ENCODE peak calls at places on chromosomes 1 and 21, in ten cellular contexts. P is upper lobe of right lung, E is fibroblast of lung, W is body of pancreas, R is astrocyte of the cerebellum, O is lung, B is right lobe of liver, I is uterus, N is sigmoid colon, M is A549. T is an unnamed sample.

GRCh38 chr1:151199860-151200581 is 1.7 kb downstream of the PIP5K1A start:
- DNase-seq in P (no peak), E (peak), W (no peak), R (peak), O (no peak), B (no peak), I (peak), N (peak), M (peak), T (peak)

GRCh38 chr1:244349581-244350001 is 102.1 kb downstream of the ADSS2 start:
- DNase-seq in P (no peak), E (no peak), W (no peak), R (no peak), O (no peak), B (no peak), I (no peak), N (no peak), M (no peak), T (peak)

GRCh38 chr1:72283204-72284083 is 1.1 kb upstream of the NEGR1 start:
- DNase-seq in P (peak), E (peak), W (peak), R (peak), O (peak), B (peak), I (peak), N (peak), M (no peak), T (peak)

GRCh38 chr1:75423616-75424015 is 187.3 kb downstream of the SLC44A5 start:
- DNase-seq in P (no peak), E (no peak), W (no peak), R (no peak), O (no peak), B (no peak), I (no peak), N (no peak), M (no peak), T (no peak)

GRCh38 chr1:181139631-181140051 is 51.1 kb downstream of the IER5 start:
- DNase-seq in P (no peak), E (peak), W (no peak), R (no peak), O (no peak), B (no peak), I (no peak), N (peak), M (no peak), T (peak)

GRCh38 chr1:171245458-171246064 is 2.7 kb upstream of the FMO1 start:
- DNase-seq in P (no peak), E (peak), W (peak), R (no peak), O (no peak), B (peak), I (no peak), N (no peak), M (peak), T (peak)

GRCh38 chr1:23362218-23362713 is 7.4 kb downstream of the ZNF436 start:
- DNase-seq in P (no peak), E (no peak), W (no peak), R (no peak), O (no peak), B (no peak), I (no peak), N (no peak), M (no peak), T (no peak)

GRCh38 chr1:228900993-228901392 is 165.7 kb downstream of the RHOU start:
- DNase-seq in P (no peak), E (no peak), W (no peak), R (no peak), O (no peak), B (no peak), I (no peak), N (no peak), M (no peak), T (no peak)

GRCh38 chr21:45836268-45836655 is 145.3 kb upstream of the COL6A1 start:
- DNase-seq in P (no peak), E (peak), W (no peak), R (no peak), O (no peak), B (no peak), I (no peak), N (no peak), M (no peak), T (no peak)

GRCh38 chr1:19210772-19211549 is 895 bp upstream of the UBR4 start:
- DNase-seq in P (no peak), E (peak), W (no peak), R (no peak), O (no peak), B (no peak), I (no peak), N (no peak), M (no peak), T (peak)

GRCh38 chr21:42315296-42315891 is at the start of gene TFF3:
- DNase-seq in P (peak), E (no peak), W (peak), R (no peak), O (no peak), B (no peak), I (peak), N (no peak), M (no peak), T (no peak)

GRCh38 chr21:38241029-38241740 is 15.6 kb upstream of the KCNJ15 start:
- DNase-seq in P (no peak), E (no peak), W (peak), R (peak), O (no peak), B (no peak), I (no peak), N (no peak), M (no peak), T (no peak)

GRCh38 chr1:236143104-236143948 is 987 bp downstream of the GPR137B start:
- DNase-seq in P (no peak), E (peak), W (no peak), R (no peak), O (no peak), B (no peak), I (peak), N (no peak), M (no peak), T (peak)

GRCh38 chr21:14545906-14546480 is at the start of gene SAMSN1:
- DNase-seq in P (no peak), E (no peak), W (peak), R (no peak), O (no peak), B (no peak), I (no peak), N (peak), M (no peak), T (no peak)

GRCh38 chr21:41954654-41955499 is 1.1 kb upstream of the C2CD2 start:
- DNase-seq in P (no peak), E (no peak), W (no peak), R (no peak), O (no peak), B (no peak), I (no peak), N (no peak), M (no peak), T (no peak)

GRCh38 chr1:109923131-109923945 is 12.7 kb downstream of the CSF1 start:
- DNase-seq in P (no peak), E (no peak), W (peak), R (no peak), O (no peak), B (no peak), I (no peak), N (no peak), M (no peak), T (no peak)

GRCh38 chr21:27519357-27519756 is 552.5 kb upstream of the ADAMTS5 start:
- DNase-seq in P (no peak), E (peak), W (no peak), R (peak), O (no peak), B (no peak), I (no peak), N (no peak), M (no peak), T (peak)

GRCh38 chr1:101121975-101122374 is 96.4 kb upstream of the DPH5 start:
- DNase-seq in P (no peak), E (no peak), W (no peak), R (no peak), O (no peak), B (no peak), I (no peak), N (no peak), M (no peak), T (no peak)

GRCh38 chr1:25065246-25066238 is 135.5 kb upstream of the RUNX3 start:
- DNase-seq in P (peak), E (peak), W (no peak), R (peak), O (no peak), B (no peak), I (no peak), N (peak), M (no peak), T (peak)

GRCh38 chr1:109425902-109426277 is 358 bp downstream of the PSMA5 start:
- DNase-seq in P (no peak), E (peak), W (peak), R (no peak), O (peak), B (peak), I (no peak), N (peak), M (peak), T (peak)

GRCh38 chr1:5847013-5847654 is 145.1 kb downstream of the NPHP4 start:
- DNase-seq in P (no peak), E (peak), W (no peak), R (peak), O (no peak), B (no peak), I (no peak), N (no peak), M (no peak), T (no peak)

GRCh38 chr1:24236170-24237045 is 49.3 kb upstream of the IFNLR1 start:
- DNase-seq in P (no peak), E (peak), W (peak), R (peak), O (peak), B (peak), I (peak), N (no peak), M (peak), T (peak)

GRCh38 chr1:24202987-24203386 is 15.9 kb upstream of the IFNLR1 start:
- DNase-seq in P (no peak), E (no peak), W (no peak), R (no peak), O (no peak), B (no peak), I (no peak), N (no peak), M (no peak), T (no peak)

GRCh38 chr1:156627313-156627880 is 8.2 kb downstream of the HAPLN2 start:
- DNase-seq in P (no peak), E (peak), W (peak), R (no peak), O (no peak), B (no peak), I (no peak), N (no peak), M (peak), T (peak)

GRCh38 chr1:147723691-147724323 is 36.6 kb downstream of the GJA5 start:
- DNase-seq in P (peak), E (peak), W (peak), R (no peak), O (peak), B (no peak), I (peak), N (no peak), M (peak), T (peak)

GRCh38 chr1:204870165-204870912 is at the start of gene NFASC:
- DNase-seq in P (no peak), E (no peak), W (no peak), R (no peak), O (no peak), B (no peak), I (no peak), N (peak), M (no peak), T (no peak)

GRCh38 chr21:41751621-41752020 is 15.2 kb downstream of the RIPK4 start:
- DNase-seq in P (peak), E (no peak), W (peak), R (no peak), O (peak), B (no peak), I (no peak), N (no peak), M (no peak), T (no peak)

GRCh38 chr1:66271904-66272254 is 262.1 kb upstream of the SGIP1 start:
- DNase-seq in P (peak), E (peak), W (peak), R (no peak), O (no peak), B (peak), I (peak), N (peak), M (peak), T (peak)

GRCh38 chr1:17315542-17316130 is 7.6 kb downstream of the PADI4 start:
- DNase-seq in P (peak), E (no peak), W (no peak), R (no peak), O (no peak), B (peak), I (no peak), N (peak), M (no peak), T (no peak)

GRCh38 chr1:38004284-38005101 is 821 bp downstream of the FHL3 start:
- DNase-seq in P (peak), E (no peak), W (no peak), R (no peak), O (no peak), B (no peak), I (no peak), N (no peak), M (no peak), T (no peak)

GRCh38 chr21:34938079-34938764 is 110.9 kb downstream of the RUNX1 start:
- DNase-seq in P (no peak), E (no peak), W (no peak), R (no peak), O (no peak), B (no peak), I (no peak), N (no peak), M (no peak), T (no peak)

GRCh38 chr1:197314672-197315071 is 46.6 kb downstream of the CRB1 start:
- DNase-seq in P (no peak), E (no peak), W (no peak), R (no peak), O (no peak), B (no peak), I (no peak), N (no peak), M (no peak), T (no peak)

GRCh38 chr21:34801519-34802132 is 132.8 kb downstream of the CLIC6 start:
- DNase-seq in P (no peak), E (peak), W (no peak), R (no peak), O (no peak), B (no peak), I (no peak), N (no peak), M (peak), T (no peak)

GRCh38 chr1:3417082-3417728 is 37.3 kb upstream of the ARHGEF16 start:
- DNase-seq in P (no peak), E (no peak), W (no peak), R (no peak), O (no peak), B (no peak), I (no peak), N (no peak), M (no peak), T (no peak)
- TF ChIP-seq CTCF in P (peak), E (peak), W (peak), R (no peak), O (no peak), B (no peak), I (no peak), N (no peak), M (no peak), T (peak)

GRCh38 chr1:115624859-115625258 is 16.9 kb upstream of the VANGL1 start:
- DNase-seq in P (no peak), E (no peak), W (no peak), R (no peak), O (no peak), B (no peak), I (no peak), N (no peak), M (no peak), T (no peak)
- TF ChIP-seq CTCF in P (no peak), E (no peak), W (no peak), R (no peak), O (no peak), B (no peak), I (no peak), N (no peak), M (no peak), T (peak)

GRCh38 chr21:33327792-33328433 is 3.1 kb downstream of the IFNAR1 start:
- DNase-seq in P (no peak), E (no peak), W (no peak), R (no peak), O (no peak), B (no peak), I (no peak), N (no peak), M (no peak), T (no peak)

GRCh38 chr21:33327326-33327725 is 2.6 kb downstream of the IFNAR1 start:
- DNase-seq in P (no peak), E (no peak), W (no peak), R (no peak), O (no peak), B (no peak), I (no peak), N (no peak), M (no peak), T (no peak)

GRCh38 chr21:33325222-33326067 is 675 bp downstream of the IFNAR1 start:
- DNase-seq in P (peak), E (peak), W (peak), R (no peak), O (peak), B (peak), I (peak), N (peak), M (peak), T (peak)

GRCh38 chr21:33324311-33325221 is at the start of gene IFNAR1:
- DNase-seq in P (peak), E (peak), W (peak), R (peak), O (peak), B (peak), I (peak), N (peak), M (peak), T (peak)
- TF ChIP-seq CTCF in P (no peak), E (no peak), W (peak), R (no peak), O (no peak), B (no peak), I (no peak), N (no peak), M (no peak), T (no peak)

DNA sequence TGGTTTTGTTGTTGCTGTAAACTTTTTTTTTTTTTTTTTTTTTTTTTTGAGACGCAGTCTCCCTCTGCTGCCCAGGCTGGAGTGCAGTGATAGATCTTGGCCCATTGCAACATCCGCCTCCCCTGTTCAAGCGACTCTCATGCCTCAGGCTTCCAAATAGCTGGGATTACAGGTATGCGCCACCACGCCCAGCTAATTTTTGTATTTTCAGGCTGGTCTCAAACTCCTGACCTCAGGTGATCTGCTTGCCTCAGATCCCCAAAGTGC is 78.9 kb upstream of the SLC45A1 start:
- DNase-seq in P (peak), E (peak), W (peak), R (no peak), O (peak), B (peak), I (peak), N (peak), M (no peak), T (no peak)
- TF ChIP-seq CTCF in P (peak), E (peak), W (no peak), R (peak), O (no peak), B (no peak), I (no peak), N (no peak), M (peak), T (peak)

DNA sequence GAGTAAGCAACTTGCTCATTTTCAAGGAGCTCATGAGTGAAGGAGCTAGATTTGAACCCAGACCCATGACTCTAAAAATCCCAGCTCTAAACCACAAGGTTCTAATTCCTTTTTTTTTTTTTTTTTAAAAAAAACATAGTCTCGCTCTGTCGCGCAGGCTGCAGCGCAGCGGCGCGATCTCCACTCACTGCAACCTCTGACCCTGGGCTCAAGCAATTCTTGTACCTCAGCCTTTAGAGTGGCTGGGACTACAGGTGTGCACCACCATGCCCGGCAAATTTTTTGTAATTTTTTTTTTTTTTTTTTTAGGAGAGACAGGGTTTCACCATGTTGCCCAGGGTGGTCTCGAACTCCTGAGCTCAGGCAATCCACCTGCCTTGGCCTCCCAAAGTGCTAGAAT is 13.8 kb downstream of the SRSF4 start:
- DNase-seq in P (no peak), E (no peak), W (no peak), R (no peak), O (no peak), B (no peak), I (no peak), N (no peak), M (no peak), T (no peak)
- TF ChIP-seq CTCF in P (no peak), E (no peak), W (no peak), R (no peak), O (no peak), B (no peak), I (no peak), N (no peak), M (no peak), T (no peak)

DNA sequence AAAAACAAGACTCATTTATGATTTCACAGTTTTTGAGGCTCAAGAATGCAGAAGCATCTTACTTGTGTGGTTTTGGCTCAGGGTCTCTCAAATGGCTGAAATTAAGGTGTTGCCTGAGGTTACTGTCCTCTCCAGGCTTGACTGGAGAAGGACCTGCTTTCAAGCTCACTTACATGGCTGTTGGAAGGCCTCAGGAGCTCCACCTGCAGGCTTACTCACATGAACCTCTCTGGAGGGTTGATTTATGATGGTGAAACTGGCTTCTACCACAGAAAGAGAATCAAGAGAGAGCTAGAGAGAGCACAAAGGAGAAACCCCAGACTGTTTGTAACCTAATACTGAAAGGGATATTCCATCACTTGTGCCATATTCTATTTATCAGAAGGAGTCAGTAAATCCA is 6.2 kb upstream of the KCNK2 start:
- DNase-seq in P (no peak), E (peak), W (no peak), R (peak), O (no peak), B (no peak), I (no peak), N (no peak), M (no peak), T (peak)
- TF ChIP-seq CTCF in P (no peak), E (peak), W (no peak), R (peak), O (no peak), B (peak), I (no peak), N (no peak), M (peak), T (peak)

DNA sequence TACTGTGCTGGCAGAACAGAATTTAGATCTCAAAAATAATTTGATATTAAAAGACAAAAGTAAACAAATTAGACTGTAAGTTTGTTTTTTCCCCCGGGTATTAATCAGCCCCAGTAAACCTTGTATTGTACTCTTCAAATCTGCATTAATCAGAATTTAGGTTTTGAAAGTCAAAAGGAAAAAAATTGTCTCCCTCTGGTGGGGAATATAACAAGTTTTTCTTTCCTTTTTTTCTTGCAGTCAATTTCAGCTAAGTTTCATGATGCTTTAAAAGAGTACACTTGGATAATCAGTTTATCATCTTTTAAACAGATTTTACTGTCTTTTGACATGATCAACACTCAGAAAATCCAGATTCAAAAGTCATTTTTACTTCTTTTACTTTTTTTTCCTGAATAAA is 134.5 kb upstream of the PKN2 start:
- DNase-seq in P (no peak), E (peak), W (no peak), R (no peak), O (no peak), B (no peak), I (no peak), N (no peak), M (no peak), T (peak)
- TF ChIP-seq CTCF in P (peak), E (peak), W (no peak), R (no peak), O (no peak), B (peak), I (no peak), N (no peak), M (peak), T (peak)

GRCh38 chr1:161159915-161160248 is 582 bp downstream of the USP21 start:
- DNase-seq in P (no peak), E (no peak), W (no peak), R (no peak), O (no peak), B (no peak), I (no peak), N (no peak), M (no peak), T (no peak)
- TF ChIP-seq CTCF in P (no peak), E (no peak), W (no peak), R (no peak), O (no peak), B (no peak), I (no peak), N (no peak), M (no peak), T (no peak)

GRCh38 chr21:44521928-44522752 is 17.9 kb downstream of the KRTAP10-1 start:
- DNase-seq in P (peak), E (no peak), W (no peak), R (no peak), O (no peak), B (peak), I (peak), N (peak), M (no peak), T (no peak)
- TF ChIP-seq CTCF in P (no peak), E (no peak), W (no peak), R (no peak), O (no peak), B (no peak), I (no peak), N (no peak), M (no peak), T (no peak)